ENCODE peak calls at places on chromosomes 12 and 14, in nine cellular contexts. H, Z, P, I, J, A, C, Q and G are unnamed samples.

GRCh38 chr14:35404496-35405303 is at the start of gene NFKBIA:
- DNase-seq in H (peak), Z (peak), P (peak), I (peak), J (peak), A (peak), C (peak), Q (peak), G (peak)

GRCh38 chr12:114666746-114667668 is 17.0 kb downstream of the TBX3 start:
- DNase-seq in H (no peak), Z (no peak), P (no peak), I (no peak), J (no peak), A (peak), C (peak), Q (no peak), G (peak)

GRCh38 chr14:102187583-102188001 is 47.9 kb downstream of the WDR20 start:
- DNase-seq in H (no peak), Z (no peak), P (no peak), I (no peak), J (no peak), A (no peak), C (no peak), Q (no peak), G (no peak)

GRCh38 chr12:23482571-23482970 is 466.9 kb downstream of the SOX5 start:
- DNase-seq in H (no peak), Z (no peak), P (no peak), I (no peak), J (no peak), A (no peak), C (no peak), Q (no peak), G (no peak)

GRCh38 chr12:51593539-51593938 is 2.5 kb downstream of the SCN8A start:
- DNase-seq in H (peak), Z (no peak), P (peak), I (peak), J (no peak), A (no peak), C (peak), Q (no peak), G (no peak)

GRCh38 chr12:46268349-46268616 is 560 bp downstream of the SLC38A1 start:
- DNase-seq in H (no peak), Z (peak), P (no peak), I (no peak), J (peak), A (peak), C (no peak), Q (no peak), G (no peak)

GRCh38 chr12:123858176-123858575 is 96.1 kb downstream of the DNAH10 start:
- DNase-seq in H (no peak), Z (no peak), P (no peak), I (no peak), J (no peak), A (no peak), C (no peak), Q (no peak), G (no peak)

GRCh38 chr14:81220488-81220766 is 332 bp downstream of the GTF2A1 start:
- DNase-seq in H (no peak), Z (peak), P (no peak), I (no peak), J (no peak), A (no peak), C (no peak), Q (no peak), G (no peak)

GRCh38 chr12:108846320-108846719 is 11.1 kb downstream of the SSH1 start:
- DNase-seq in H (no peak), Z (no peak), P (no peak), I (peak), J (no peak), A (no peak), C (no peak), Q (no peak), G (no peak)

GRCh38 chr12:105256921-105257320 is 20.9 kb upstream of the APPL2 start:
- DNase-seq in H (no peak), Z (no peak), P (no peak), I (no peak), J (no peak), A (no peak), C (peak), Q (no peak), G (no peak)

GRCh38 chr12:109624467-109624866 is 50.9 kb downstream of the MVK start:
- DNase-seq in H (no peak), Z (no peak), P (no peak), I (no peak), J (no peak), A (no peak), C (no peak), Q (no peak), G (no peak)

GRCh38 chr14:54488318-54488645 is 498 bp downstream of the GMFB start:
- DNase-seq in H (no peak), Z (peak), P (no peak), I (no peak), J (no peak), A (no peak), C (no peak), Q (no peak), G (no peak)
- TF ChIP-seq CTCF in H (peak), Z (no peak), P (no peak), I (no peak), J (no peak), A (peak), C (no peak), Q (no peak), G (peak)

GRCh38 chr12:2284857-2285256 is 232.1 kb downstream of the CACNA1C start:
- DNase-seq in H (peak), Z (no peak), P (peak), I (peak), J (peak), A (no peak), C (peak), Q (peak), G (peak)
- TF ChIP-seq CTCF in H (peak), Z (no peak), P (peak), I (peak), J (peak), A (peak), C (peak), Q (peak), G (peak)

GRCh38 chr12:20801035-20801434 is 9.5 kb upstream of the SLCO1B3 start:
- DNase-seq in H (no peak), Z (no peak), P (no peak), I (no peak), J (no peak), A (no peak), C (no peak), Q (no peak), G (no peak)

GRCh38 chr12:20792971-20793370 is 17.5 kb upstream of the SLCO1B3 start:
- DNase-seq in H (no peak), Z (no peak), P (no peak), I (no peak), J (no peak), A (no peak), C (no peak), Q (no peak), G (no peak)

GRCh38 chr12:20800160-20800559 is 10.3 kb upstream of the SLCO1B3 start:
- DNase-seq in H (peak), Z (no peak), P (no peak), I (no peak), J (no peak), A (no peak), C (no peak), Q (no peak), G (no peak)

GRCh38 chr12:20798561-20798960 is 11.9 kb upstream of the SLCO1B3 start:
- DNase-seq in H (peak), Z (no peak), P (no peak), I (no peak), J (no peak), A (no peak), C (no peak), Q (no peak), G (no peak)
- TF ChIP-seq CTCF in H (no peak), Z (no peak), P (no peak), I (no peak), J (peak), A (no peak), C (no peak), Q (peak), G (peak)

GRCh38 chr12:41661141-41661540 is 473.0 kb downstream of the PDZRN4 start:
- DNase-seq in H (no peak), Z (no peak), P (no peak), I (no peak), J (no peak), A (no peak), C (no peak), Q (no peak), G (no peak)

DNA sequence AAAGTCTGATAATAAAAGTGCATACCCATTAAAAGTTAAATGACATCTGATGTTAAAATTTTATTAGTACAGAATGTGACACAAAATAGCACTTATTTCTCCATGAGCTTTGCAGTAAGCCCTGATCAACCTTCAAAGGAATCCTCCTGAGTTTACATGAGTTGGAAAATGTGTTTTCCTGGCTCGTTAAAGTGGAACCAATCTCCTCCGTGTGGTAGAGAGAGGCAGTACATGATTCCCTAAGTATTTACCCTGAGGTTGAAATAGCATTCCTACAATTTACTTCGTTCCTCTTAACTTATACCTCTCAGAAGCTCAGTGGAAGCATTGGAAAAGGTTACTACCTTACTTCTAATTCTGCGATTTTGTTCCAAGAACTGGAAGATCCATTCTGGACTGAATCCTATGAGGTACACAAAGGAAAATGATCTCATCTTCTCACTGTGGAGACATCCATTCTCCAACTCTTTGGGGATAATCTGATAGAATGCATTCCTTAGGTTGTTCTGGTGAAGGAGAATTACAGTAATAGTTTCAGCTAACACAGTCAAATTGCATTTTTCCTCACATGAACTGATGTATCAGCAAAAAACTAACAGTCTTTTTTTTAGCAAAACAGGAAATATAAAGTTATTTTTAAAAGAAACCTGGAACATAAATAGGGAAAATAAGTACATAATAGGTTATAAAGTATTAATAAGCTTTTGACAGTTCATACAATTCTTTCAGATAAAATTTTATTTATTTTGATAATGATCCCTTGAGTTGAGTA is 475.6 kb downstream of the PDZRN4 start:
- DNase-seq in H (no peak), Z (no peak), P (no peak), I (no peak), J (no peak), A (no peak), C (no peak), Q (no peak), G (no peak)
- TF ChIP-seq CTCF in H (peak), Z (no peak), P (peak), I (no peak), J (peak), A (no peak), C (peak), Q (no peak), G (no peak)

DNA sequence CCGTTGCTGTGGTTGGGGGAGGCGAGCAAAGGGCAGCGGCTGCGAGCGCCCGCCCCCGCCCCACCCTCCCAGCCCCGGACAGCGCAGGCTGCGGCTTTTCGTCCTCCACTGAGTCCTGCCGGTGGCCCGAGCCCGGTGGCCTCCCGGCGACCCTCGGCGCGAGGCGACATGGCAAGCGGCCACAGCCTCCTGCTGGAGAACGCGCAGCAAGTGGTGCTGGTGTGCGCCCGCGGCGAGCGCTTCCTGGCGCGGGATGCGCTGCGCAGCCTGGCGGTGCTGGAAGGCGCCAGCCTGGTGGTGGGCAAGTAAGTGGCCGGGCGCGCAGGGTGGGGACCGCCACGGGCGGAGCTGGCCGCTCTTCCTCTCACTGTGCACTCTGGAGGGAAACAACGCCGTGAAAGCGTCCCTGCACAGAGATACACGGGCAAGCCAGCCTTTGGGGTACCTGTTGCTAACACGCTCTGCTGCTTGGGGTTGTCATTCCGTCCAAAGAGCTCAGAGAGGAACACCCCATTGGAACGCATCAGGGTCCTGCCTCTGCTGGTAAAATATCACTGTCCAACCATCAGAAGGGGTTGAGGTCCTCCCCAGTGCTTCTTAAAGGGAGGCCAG is at the start of gene AMDHD1:
- DNase-seq in H (peak), Z (peak), P (peak), I (peak), J (peak), A (peak), C (peak), Q (peak), G (no peak)
- TF ChIP-seq CTCF in H (peak), Z (peak), P (peak), I (no peak), J (peak), A (peak), C (peak), Q (no peak), G (peak)

GRCh38 chr12:3456809-3457208 is 34.2 kb upstream of the PRMT8 start:
- DNase-seq in H (peak), Z (no peak), P (no peak), I (no peak), J (no peak), A (no peak), C (no peak), Q (no peak), G (no peak)
- TF ChIP-seq CTCF in H (no peak), Z (no peak), P (no peak), I (no peak), J (no peak), A (no peak), C (no peak), Q (no peak), G (no peak)

GRCh38 chr14:43901950-43902349 is 605.1 kb downstream of the FSCB start:
- DNase-seq in H (no peak), Z (no peak), P (no peak), I (no peak), J (no peak), A (no peak), C (no peak), Q (no peak), G (no peak)

GRCh38 chr14:43898709-43899108 is 608.4 kb downstream of the FSCB start:
- DNase-seq in H (no peak), Z (no peak), P (no peak), I (no peak), J (no peak), A (no peak), C (no peak), Q (no peak), G (no peak)

GRCh38 chr14:43894534-43894933 is 612.5 kb downstream of the FSCB start:
- DNase-seq in H (peak), Z (no peak), P (no peak), I (no peak), J (no peak), A (no peak), C (no peak), Q (no peak), G (no peak)

GRCh38 chr14:43900173-43900655 is 606.9 kb downstream of the FSCB start:
- DNase-seq in H (no peak), Z (no peak), P (no peak), I (no peak), J (no peak), A (no peak), C (no peak), Q (no peak), G (no peak)

GRCh38 chr14:43896044-43896443 is 611.0 kb downstream of the FSCB start:
- DNase-seq in H (no peak), Z (no peak), P (no peak), I (no peak), J (no peak), A (no peak), C (no peak), Q (no peak), G (no peak)
- TF ChIP-seq CTCF in H (no peak), Z (no peak), P (no peak), I (no peak), J (no peak), A (no peak), C (no peak), Q (no peak), G (no peak)

DNA sequence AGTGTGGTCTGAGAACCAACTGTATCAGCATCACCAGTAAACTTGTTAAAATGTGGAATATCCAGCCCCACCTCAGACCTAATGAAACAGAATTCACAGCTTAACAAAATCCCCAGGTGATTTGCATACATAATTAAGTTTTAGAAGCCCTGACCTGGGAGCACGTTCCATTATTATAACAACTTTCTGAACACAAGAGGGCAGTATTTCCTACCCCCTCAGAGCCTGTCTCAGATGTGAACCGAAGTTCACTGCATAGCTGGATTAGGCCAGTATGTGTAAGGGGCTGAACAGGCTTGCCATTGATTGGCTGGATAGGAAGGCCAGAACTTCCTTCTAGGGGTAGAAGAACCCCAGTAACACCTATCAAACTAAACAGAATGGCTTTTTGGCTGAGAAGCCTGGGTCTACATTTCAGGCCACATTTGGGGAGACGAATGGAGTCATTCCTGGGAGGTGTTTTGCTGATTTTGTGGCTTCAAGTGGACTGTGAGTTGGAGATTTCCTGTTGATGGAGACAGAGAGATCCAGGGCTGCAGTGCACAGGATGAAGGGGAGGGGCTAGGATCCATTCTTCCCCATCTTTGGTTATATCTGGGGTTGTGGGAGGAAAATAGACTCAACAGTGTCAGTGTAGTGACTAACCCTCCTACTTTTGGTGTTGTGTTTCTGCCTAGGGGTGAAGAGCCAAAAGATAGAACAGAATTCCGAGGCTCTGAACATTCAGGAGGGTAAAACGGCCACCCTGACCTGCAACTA is 94.7 kb upstream of the OR4E1 start:
- DNase-seq in H (peak), Z (no peak), P (no peak), I (no peak), J (no peak), A (no peak), C (no peak), Q (peak), G (peak)
- TF ChIP-seq CTCF in H (peak), Z (peak), P (peak), I (no peak), J (peak), A (peak), C (peak), Q (peak), G (peak)